ENCODE peak calls at places on chromosomes 2 and 18, in four cellular contexts. G, L, C and I are unnamed samples.
A peak's percentile ranks its signal among the peaks of the same experiment; 100 is the strongest.

GRCh38 chr2:66897181-66897580 is 462.3 kb downstream of the MEIS1 start:
- DNase-seq in G (no peak), L (no peak), C (no peak), I (peak; percentile 87)

GRCh38 chr18:34514238-34514637 is 195.9 kb upstream of the DTNA start:
- DNase-seq in G (no peak), L (no peak), C (no peak), I (peak; percentile 55)

GRCh38 chr18:61988100-61988499 is 95.3 kb upstream of the RNF152 start:
- DNase-seq in G (no peak), L (no peak), C (no peak), I (no peak)

GRCh38 chr2:166148811-166149400 is 21.1 kb upstream of the SCN1A start:
- DNase-seq in G (no peak), L (no peak), C (no peak), I (no peak)

GRCh38 chr2:21422724-21423522 is 299.2 kb downstream of the TDRD15 start:
- DNase-seq in G (no peak), L (no peak), C (no peak), I (no peak)

GRCh38 chr2:82278409-82278808 is 1973.9 kb upstream of the LRRTM1 start:
- DNase-seq in G (no peak), L (no peak), C (no peak), I (no peak)

GRCh38 chr2:44479127-44479887 is 117.6 kb downstream of the CAMKMT start:
- DNase-seq in G (peak; percentile 75), L (peak; percentile 72), C (peak; percentile 91), I (peak; percentile 90)

GRCh38 chr2:113203901-113204519 is 30.2 kb downstream of the PSD4 start:
- DNase-seq in G (peak; percentile 67), L (peak; percentile 72), C (peak; percentile 86), I (peak; percentile 76)

GRCh38 chr18:48536516-48536915 is 2.3 kb upstream of the CTIF start:
- DNase-seq in G (no peak), L (no peak), C (no peak), I (no peak)

GRCh38 chr2:119157850-119158511 is 570 bp downstream of the C1QL2 start:
- DNase-seq in G (no peak), L (no peak), C (no peak), I (no peak)

GRCh38 chr2:17164550-17164949 is 353.7 kb downstream of the RAD51AP2 start:
- DNase-seq in G (no peak), L (no peak), C (no peak), I (peak; percentile 58)

GRCh38 chr18:52174220-52174619 is 165.8 kb upstream of the DCC start:
- DNase-seq in G (no peak), L (no peak), C (no peak), I (no peak)

GRCh38 chr2:7930800-7931635 is 750.8 kb upstream of the ID2 start:
- DNase-seq in G (no peak), L (no peak), C (no peak), I (peak; percentile 85)

DNA sequence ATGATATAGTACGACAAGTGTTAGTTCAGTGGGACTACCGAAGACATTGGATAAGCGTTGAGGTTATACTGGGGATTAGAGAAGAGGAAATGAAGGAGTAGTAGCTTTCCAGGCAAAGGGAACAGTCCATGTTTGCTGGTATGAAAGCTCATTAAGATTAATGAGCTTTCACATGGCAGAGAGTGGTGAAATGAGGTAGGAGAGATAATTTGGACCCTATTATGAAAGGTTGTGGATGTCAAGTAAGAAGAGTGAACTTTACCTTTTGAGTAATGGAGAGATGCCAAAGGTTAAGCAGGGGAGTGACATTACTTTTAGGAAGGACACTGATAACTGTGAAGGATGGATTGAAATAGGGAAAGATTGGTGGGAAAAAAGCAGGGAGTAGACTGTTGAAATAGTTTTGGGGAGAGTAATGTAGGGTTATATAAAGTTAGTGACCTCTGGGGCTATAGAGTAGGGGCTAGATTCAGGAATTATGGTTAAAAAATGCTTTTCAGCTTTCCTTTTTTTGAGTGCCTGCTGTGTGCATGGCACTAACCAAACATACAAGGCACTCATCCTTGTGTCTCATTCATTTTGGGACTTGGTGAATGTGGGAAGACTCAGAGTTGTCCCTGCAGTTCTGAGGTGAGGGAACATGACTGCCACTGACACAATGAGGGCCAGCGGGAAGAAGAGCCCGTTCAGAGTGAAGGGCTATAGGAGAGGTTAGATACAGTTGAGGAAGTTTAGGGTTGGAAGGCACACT is 87.2 kb upstream of the STON1 start:
- DNase-seq in G (no peak), L (no peak), C (no peak), I (no peak)
- H3K4me3 ChIP-seq in G (no peak overlapping the region), L (no peak overlapping the region), C (no peak overlapping the region), I (no peak overlapping the region)

DNA sequence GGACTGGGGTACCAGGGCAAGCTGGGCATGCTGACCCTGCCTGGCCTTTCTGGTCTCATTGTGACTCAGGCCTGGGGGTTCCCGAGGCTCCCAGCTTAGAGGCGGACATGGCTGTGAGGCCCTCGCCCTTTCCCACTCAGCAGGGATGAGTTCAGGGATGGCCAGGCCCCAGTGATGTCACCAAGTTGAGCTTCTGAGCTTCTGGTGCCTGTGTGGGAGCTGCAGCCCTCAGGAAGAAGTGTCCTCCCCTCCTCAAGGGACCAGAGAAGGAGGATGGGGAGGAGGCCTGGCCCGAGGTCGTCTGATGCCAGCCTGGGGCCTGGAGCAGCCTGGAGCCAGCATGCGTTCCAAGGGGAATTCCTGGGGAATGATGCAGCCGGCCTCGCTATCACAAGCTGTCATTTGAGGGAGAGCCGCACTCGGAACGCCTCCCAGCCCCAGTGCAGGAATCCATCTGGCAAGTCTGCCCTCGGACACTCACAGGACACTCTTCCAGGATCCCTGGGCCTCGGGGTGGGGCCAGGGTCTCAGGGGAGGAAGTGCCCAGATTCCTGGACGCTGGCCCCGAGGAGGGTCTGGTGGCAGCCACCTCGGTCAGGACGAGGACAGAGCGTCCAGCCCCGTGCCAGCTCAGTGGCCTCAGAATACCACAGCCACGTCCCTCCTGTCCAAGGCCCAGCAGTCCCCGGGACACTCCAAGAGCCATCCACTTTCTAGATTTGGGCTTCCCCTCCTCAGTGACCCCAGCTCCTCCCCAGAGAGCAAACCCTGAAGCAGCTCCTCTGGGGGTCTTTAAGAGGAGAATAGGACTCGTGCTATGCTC is 61.2 kb upstream of the GPC1 start:
- DNase-seq in G (no peak), L (no peak), C (peak; percentile 87), I (peak; percentile 86)
- H3K4me2 ChIP-seq in G (no peak overlapping the region), L (peak overlapping the region; percentile 82), C (peak overlapping the region; percentile 50), I (peak overlapping the region; percentile 25)

GRCh38 chr18:524496-524895 is 24.0 kb upstream of the COLEC12 start:
- DNase-seq in G (no peak), L (no peak), C (no peak), I (peak; percentile 63)
- H3K27ac ChIP-seq in G (no peak overlapping the region), L (no peak overlapping the region), C (no peak overlapping the region), I (no peak overlapping the region)

GRCh38 chr18:79819064-79819725 is 21.5 kb downstream of the KCNG2 start:
- DNase-seq in G (no peak), L (no peak), C (no peak), I (no peak)
- H3K4me3 ChIP-seq in G (no peak overlapping the region), L (no peak overlapping the region), C (no peak overlapping the region), I (no peak overlapping the region)

DNA sequence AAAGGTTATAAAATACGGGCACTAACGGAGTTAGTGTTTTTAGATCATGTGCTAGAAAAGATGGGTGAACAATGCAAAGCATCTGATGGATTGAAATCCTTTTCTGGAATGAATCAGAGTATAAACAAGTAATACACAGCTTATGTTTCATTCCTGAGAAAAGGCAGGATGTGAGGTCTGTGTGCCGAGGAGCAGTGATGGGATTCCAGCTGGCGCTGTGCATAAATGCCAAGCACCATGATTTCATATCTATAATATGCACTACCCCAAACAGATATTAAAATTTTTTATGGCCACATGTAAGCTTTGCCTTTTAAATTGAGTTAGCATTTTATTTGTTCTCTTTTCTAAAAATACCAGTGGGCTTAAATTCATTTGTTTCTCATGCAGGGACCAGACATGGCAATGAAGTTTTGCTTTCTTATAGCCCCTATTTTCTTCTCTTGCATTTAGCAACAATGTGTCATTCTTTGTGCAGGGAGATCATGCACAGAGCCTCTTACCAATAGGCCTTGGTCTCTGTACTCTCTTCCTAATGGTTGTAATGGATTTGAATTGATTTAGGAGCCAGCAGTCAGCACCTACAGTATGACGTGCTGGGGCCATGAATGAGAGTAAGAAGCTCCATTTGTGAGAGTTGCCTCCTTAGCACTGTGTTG is 323.9 kb downstream of the SLC8A1 start:
- DNase-seq in G (no peak), L (no peak), C (no peak), I (peak; percentile 90)
- H3K4me2 ChIP-seq in G (no peak overlapping the region), L (no peak overlapping the region), C (no peak overlapping the region), I (peak overlapping the region; percentile 6)

GRCh38 chr2:200668473-200668872 is 82.7 kb downstream of the AOX1 start:
- DNase-seq in G (no peak), L (no peak), C (no peak), I (no peak)
- H3K27ac ChIP-seq in G (no peak overlapping the region), L (no peak overlapping the region), C (no peak overlapping the region), I (no peak overlapping the region)

GRCh38 chr2:135947483-135947882 is 37.9 kb downstream of the DARS1 start:
- DNase-seq in G (no peak), L (no peak), C (no peak), I (no peak)
- H3K4me3 ChIP-seq in G (no peak overlapping the region), L (no peak overlapping the region), C (no peak overlapping the region), I (no peak overlapping the region)